ENCODE peak calls at places on chromosomes 1 and 21, in six cellular contexts. I is neuronal stem cell, X is hepatocyte, M is GM23248, N is testis, R is psoas muscle. O is an unnamed sample. For H3K4me1, the result is how much of the 10 kb centered on the place peaks cover.

GRCh38 chr1:16420719-16421118 is 16.5 kb downstream of the SPATA21 start:
- DNase-seq in M (no peak), R (no peak), X (no peak), I (no peak), N (no peak), O (no peak)

GRCh38 chr1:8497196-8497878 is 179.4 kb downstream of the SLC45A1 start:
- DNase-seq in R (no peak), M (peak), N (no peak), X (no peak), I (no peak), O (no peak)

GRCh38 chr1:206725053-206725963 is 40.6 kb downstream of the MAPKAPK2 start:
- DNase-seq in X (peak), N (no peak), R (no peak), M (peak), I (peak), O (peak)

GRCh38 chr1:1841575-1841991 is 49.3 kb downstream of the GNB1 start:
- DNase-seq in X (no peak), M (peak), R (no peak), N (no peak), I (no peak), O (no peak)

GRCh38 chr1:180269848-180270766 is 40.0 kb downstream of the LHX4 start:
- DNase-seq in N (no peak), R (no peak), I (no peak), M (peak), X (peak), O (peak)

GRCh38 chr21:15247613-15248012 is 182.8 kb upstream of the NRIP1 start:
- DNase-seq in N (no peak), X (no peak), I (no peak), M (peak), R (no peak), O (no peak)

GRCh38 chr1:203871114-203871875 is 9.9 kb downstream of the SNRPE start:
- DNase-seq in I (peak), M (peak), R (no peak), N (peak), X (peak), O (peak)

GRCh38 chr1:203592156-203592555 is 34.5 kb upstream of the ATP2B4 start:
- DNase-seq in M (no peak), N (peak), I (peak), X (peak), R (no peak), O (no peak)

GRCh38 chr1:44512313-44512885 is 107.3 kb downstream of the RNF220 start:
- DNase-seq in I (no peak), N (no peak), M (no peak), R (no peak), X (no peak), O (no peak)

GRCh38 chr1:16158993-16159831 is 3.3 kb upstream of the EPHA2 start:
- DNase-seq in N (no peak), M (no peak), R (no peak), I (no peak), X (no peak), O (no peak)

GRCh38 chr1:6129313-6129712 is 50.8 kb downstream of the CHD5 start:
- DNase-seq in R (no peak), X (no peak), M (no peak), N (no peak), I (no peak), O (no peak)

GRCh38 chr1:241068359-241068758 is 288.6 kb downstream of the RGS7 start:
- DNase-seq in R (no peak), I (no peak), M (no peak), X (no peak), N (no peak), O (no peak)

GRCh38 chr1:17233675-17234074 is 15.2 kb upstream of the PADI3 start:
- DNase-seq in M (peak), N (peak), X (peak), R (peak), I (no peak), O (peak)

GRCh38 chr1:201708085-201708512 is 120.9 kb upstream of the IPO9 start:
- DNase-seq in X (peak), M (peak), R (no peak), I (no peak), N (no peak), O (peak)

GRCh38 chr1:16915627-16915973 is 6.1 kb upstream of the CROCC start:
- DNase-seq in I (no peak), N (no peak), X (no peak), M (peak), R (peak), O (no peak)

GRCh38 chr1:246417152-246417812 is 89.8 kb downstream of the SMYD3 start:
- DNase-seq in M (peak), R (no peak), X (no peak), N (no peak), I (no peak), O (no peak)

GRCh38 chr1:32988665-32989064 is 24.1 kb upstream of the RNF19B start:
- DNase-seq in X (no peak), N (no peak), R (no peak), I (no peak), M (peak), O (no peak)

GRCh38 chr1:32983039-32983438 is 18.4 kb upstream of the RNF19B start:
- DNase-seq in I (no peak), X (no peak), N (no peak), R (no peak), M (no peak), O (no peak)

GRCh38 chr1:32981003-32981909 is 16.6 kb upstream of the RNF19B start:
- DNase-seq in N (peak), X (no peak), M (peak), I (no peak), R (no peak), O (no peak)

GRCh38 chr1:32984090-32984828 is 19.6 kb upstream of the RNF19B start:
- DNase-seq in M (peak), N (no peak), I (no peak), X (no peak), R (no peak), O (no peak)

GRCh38 chr1:32984829-32985310 is 20.3 kb upstream of the RNF19B start:
- DNase-seq in M (no peak), R (no peak), X (no peak), N (no peak), I (no peak), O (no peak)
- H3K4me1 ChIP-seq in M (under half), R (under half), X (under half), N (under half), I (under half), O (under half)

GRCh38 chr1:24361811-24362210 is 42.7 kb downstream of the GRHL3 start:
- DNase-seq in M (no peak), N (no peak), I (no peak), X (no peak), R (no peak), O (no peak)
- H3K4me1 ChIP-seq in M (under half), N (under half), I (under half), X (under half), R (under half), O (under half)

GRCh38 chr1:212752934-212753497 is 38.6 kb downstream of the NSL1 start:
- DNase-seq in X (no peak), M (peak), N (no peak), I (no peak), R (no peak), O (no peak)
- H3K4me1 ChIP-seq in X (under half), M (under half), N (under half), I (under half), R (under half), O (under half)

GRCh38 chr1:165875604-165876003 is 48.2 kb downstream of the UCK2 start:
- DNase-seq in M (no peak), X (no peak), R (no peak), I (no peak), N (no peak), O (no peak)

GRCh38 chr1:165879946-165880345 is 52.5 kb downstream of the UCK2 start:
- DNase-seq in I (no peak), N (no peak), X (no peak), R (no peak), M (no peak), O (no peak)

GRCh38 chr1:165876121-165876520 is 48.7 kb downstream of the UCK2 start:
- DNase-seq in R (no peak), I (no peak), X (no peak), M (no peak), N (no peak), O (no peak)

GRCh38 chr1:165877411-165877810 is 50.0 kb downstream of the UCK2 start:
- DNase-seq in X (no peak), I (no peak), M (no peak), N (no peak), R (no peak), O (no peak)

GRCh38 chr1:165877940-165878556 is 50.6 kb downstream of the UCK2 start:
- DNase-seq in M (no peak), N (no peak), X (no peak), I (no peak), R (no peak), O (no peak)
- H3K4me1 ChIP-seq in M (under half), N (under half), X (under half), I (under half), R (under half), O (under half)

GRCh38 chr1:39877231-39877778 is 6.0 kb downstream of the TRIT1 start:
- DNase-seq in R (no peak), M (no peak), N (no peak), X (no peak), I (no peak), O (no peak)
- H3K4me1 ChIP-seq in R (under half), M (under half), N (under half), X (under half), I (under half), O (under half)

GRCh38 chr1:110876748-110877341 is 3.9 kb downstream of the CD53 start:
- DNase-seq in X (no peak), M (no peak), I (no peak), R (no peak), N (no peak), O (no peak)
- H3K4me1 ChIP-seq in X (under half), M (under half), I (under half), R (under half), N (under half), O (under half)

GRCh38 chr1:242870944-242871343 is 346.4 kb upstream of the PLD5 start:
- DNase-seq in R (no peak), I (no peak), X (no peak), M (no peak), N (no peak), O (no peak)

GRCh38 chr1:242871631-242872030 is 347.1 kb upstream of the PLD5 start:
- DNase-seq in N (no peak), I (no peak), X (no peak), M (no peak), R (no peak), O (no peak)

GRCh38 chr1:242876021-242876420 is 351.5 kb upstream of the PLD5 start:
- DNase-seq in N (no peak), M (no peak), R (no peak), X (no peak), I (no peak), O (no peak)

GRCh38 chr1:242873661-242874060 is 349.2 kb upstream of the PLD5 start:
- DNase-seq in X (no peak), R (no peak), I (no peak), N (no peak), M (no peak), O (no peak)

DNA sequence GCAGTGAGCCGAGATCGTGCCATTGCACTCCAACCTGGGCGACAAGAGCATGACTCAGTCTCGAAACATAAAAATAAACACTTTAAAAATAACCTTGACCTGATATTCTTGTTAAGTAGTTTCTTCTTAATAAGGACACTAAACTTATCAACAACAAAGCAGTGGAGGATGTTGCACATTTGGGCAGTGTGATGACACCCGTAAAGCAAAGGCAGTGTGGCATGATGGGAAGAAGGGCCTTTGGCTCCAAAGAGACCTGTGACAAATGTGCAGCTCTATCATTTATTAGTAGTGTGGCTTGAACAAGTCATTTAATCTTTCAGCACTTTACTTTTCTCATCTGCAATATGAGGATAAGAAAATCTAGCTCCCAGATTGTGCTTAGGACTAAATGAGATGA is 348.0 kb upstream of the PLD5 start:
- DNase-seq in N (no peak), X (no peak), R (no peak), I (no peak), M (no peak), O (no peak)
- H3K4me1 ChIP-seq in N (under half), X (under half), R (under half), I (under half), M (under half), O (under half)

GRCh38 chr1:111747282-111747734 is 8.1 kb upstream of the INKA2 start:
- DNase-seq in M (peak), I (no peak), R (no peak), N (peak), X (peak), O (peak)

GRCh38 chr1:111746614-111746999 is 7.4 kb upstream of the INKA2 start:
- DNase-seq in M (peak), R (no peak), N (no peak), X (no peak), I (no peak), O (no peak)

GRCh38 chr1:111745670-111746613 is 6.7 kb upstream of the INKA2 start:
- DNase-seq in R (no peak), I (no peak), N (no peak), M (peak), X (no peak), O (peak)

GRCh38 chr1:111748618-111749337 is 6.9 kb upstream of the DDX20 start:
- DNase-seq in M (no peak), I (no peak), N (no peak), X (no peak), R (no peak), O (no peak)

DNA sequence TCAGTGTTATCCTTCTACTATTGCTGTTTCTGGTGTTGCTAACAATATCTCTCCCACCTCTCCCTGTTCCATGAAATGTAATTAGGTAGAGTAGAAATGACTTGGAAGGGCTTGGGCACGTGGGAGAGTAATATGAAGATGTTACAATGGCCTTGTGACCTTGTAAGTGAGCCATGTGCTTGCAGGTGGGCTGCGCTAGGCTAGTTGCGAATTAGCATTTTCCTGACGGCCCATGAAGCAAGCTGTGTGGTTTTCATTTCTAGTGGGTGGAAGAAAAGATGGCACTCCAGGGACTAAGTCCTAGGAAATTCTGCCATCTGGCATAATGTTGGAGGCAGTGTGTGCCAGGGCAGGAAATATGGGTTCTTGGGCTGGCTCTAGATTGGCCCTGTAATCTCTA is 7.8 kb upstream of the DDX20 start:
- DNase-seq in N (no peak), X (no peak), I (no peak), M (no peak), R (no peak), O (no peak)
- H3K4me1 ChIP-seq in N (under half), X (under half), I (under half), M (under half), R (under half), O (under half)

DNA sequence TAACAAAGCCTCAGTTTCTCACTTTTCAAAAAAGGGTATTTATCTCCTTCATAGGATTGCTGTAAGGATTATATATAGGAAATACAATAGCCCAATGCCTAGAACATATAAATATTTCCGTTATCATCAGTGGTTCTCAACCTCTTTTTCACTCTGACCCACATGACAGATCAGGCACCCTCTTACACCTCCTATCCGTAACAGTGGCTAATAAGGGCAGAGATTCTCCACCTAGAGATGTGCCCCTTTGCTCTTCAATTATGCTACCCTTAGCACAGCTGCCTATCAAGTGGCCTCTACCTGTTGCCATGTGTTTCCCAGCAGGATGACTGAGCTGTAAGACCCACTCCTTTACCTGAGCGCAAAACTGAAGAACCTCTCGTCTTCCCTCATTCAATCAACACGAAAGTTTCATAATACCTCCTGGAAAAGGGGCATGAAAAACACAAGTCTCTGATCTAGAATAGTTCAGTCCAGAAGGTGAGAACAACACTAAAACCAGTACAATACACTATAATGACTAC is 10.5 kb downstream of the PUM1 start:
- DNase-seq in M (no peak), N (no peak), X (no peak), R (no peak), I (no peak), O (no peak)
- H3K4me1 ChIP-seq in M (under half), N (under half), X (under half), R (under half), I (under half), O (under half)

GRCh38 chr1:208208132-208208487 is 36.1 kb downstream of the PLXNA2 start:
- DNase-seq in M (peak), N (no peak), X (no peak), R (no peak), I (no peak), O (no peak)
- H3K4me1 ChIP-seq in M (half or more), N (under half), X (under half), R (under half), I (under half), O (under half)